ENCODE peak calls at places on chromosomes 11 and 22, in four cellular contexts. N is cardiac muscle cell, F is body of pancreas, W is spleen. B is an unnamed sample.
A peak's percentile ranks its signal among the peaks of the same experiment; 100 is the strongest.

GRCh38 chr11:77449060-77449521 is 24.8 kb downstream of the PAK1 start:
- DNase-seq in N (no peak), F (peak; percentile 24), W (no peak), B (no peak)

GRCh38 chr11:59815754-59816153 is 5.2 kb upstream of the MRPL16 start:
- DNase-seq in N (no peak), F (no peak), W (no peak), B (no peak)

GRCh38 chr11:121696177-121696863 is 243.6 kb upstream of the SORL1-AS1 start:
- DNase-seq in N (peak; percentile 9), F (peak; percentile 66), W (no peak), B (no peak)

GRCh38 chr22:33828302-33828701 is 92.0 kb downstream of the LARGE1 start:
- DNase-seq in N (no peak), F (no peak), W (no peak), B (no peak)

GRCh38 chr11:134760307-134760706 is 348.3 kb upstream of the B3GAT1 start:
- DNase-seq in N (no peak), F (no peak), W (no peak), B (no peak)

GRCh38 chr11:120748485-120748814 is 236.9 kb downstream of the GRIK4 start:
- DNase-seq in N (no peak), F (no peak), W (no peak), B (no peak)

GRCh38 chr11:35792846-35793192 is 130.2 kb downstream of the TRIM44 start:
- DNase-seq in N (no peak), F (no peak), W (no peak), B (no peak)

GRCh38 chr11:131043251-131043650 is 127.0 kb upstream of the SNX19 start:
- DNase-seq in N (no peak), F (no peak), W (no peak), B (no peak)

GRCh38 chr11:102269927-102270326 is 47.4 kb upstream of the BIRC3 start:
- DNase-seq in N (no peak), F (no peak), W (no peak), B (no peak)

GRCh38 chr11:8693555-8693954 is 11.0 kb downstream of the RPL27A start:
- DNase-seq in N (no peak), F (no peak), W (no peak), B (no peak)

GRCh38 chr11:96168623-96169022 is 174.4 kb downstream of the MAML2 start:
- DNase-seq in N (peak; percentile 96), F (peak; percentile 73), W (no peak), B (no peak)

GRCh38 chr11:12409621-12410005 is 32.2 kb downstream of the PARVA start:
- DNase-seq in N (peak; percentile 51), F (no peak), W (no peak), B (no peak)

GRCh38 chr11:10092426-10092825 is 201.6 kb downstream of the SBF2 start:
- DNase-seq in N (no peak), F (no peak), W (no peak), B (no peak)

GRCh38 chr11:131690362-131690761 is 319.9 kb downstream of the NTM start:
- DNase-seq in N (no peak), F (no peak), W (no peak), B (no peak)

GRCh38 chr11:1099519-1100355 is 25.1 kb downstream of the MUC2 start:
- DNase-seq in N (no peak), F (no peak), W (no peak), B (peak; percentile 72)

GRCh38 chr11:46672381-46672839 is 28.0 kb downstream of the ARHGAP1 start:
- DNase-seq in N (no peak), F (no peak), W (no peak), B (no peak)

GRCh38 chr11:15967966-15968365 is 388.4 kb downstream of the SOX6 start:
- DNase-seq in N (peak; percentile 82), F (no peak), W (no peak), B (no peak)

GRCh38 chr11:19735512-19735911 is 22.9 kb downstream of the NAV2 start:
- DNase-seq in N (peak; percentile 30), F (no peak), W (no peak), B (no peak)

GRCh38 chr11:109853156-109853776 is 239.9 kb upstream of the ZC3H12C start:
- DNase-seq in N (peak; percentile 90), F (no peak), W (no peak), B (no peak)

GRCh38 chr11:134071766-134072403 is 3.0 kb downstream of the JAM3 start:
- DNase-seq in N (no peak), F (no peak), W (no peak), B (no peak)

GRCh38 chr11:76763573-76764348 is 19.4 kb upstream of the TSKU start:
- DNase-seq in N (peak; percentile 95), F (no peak), W (peak; percentile 41), B (peak; percentile 43)

GRCh38 chr11:7032692-7033091 is 12.4 kb downstream of the NLRP14 start:
- DNase-seq in N (no peak), F (no peak), W (no peak), B (no peak)

GRCh38 chr22:32985899-32986772 is 72.0 kb downstream of the SYN3 start:
- DNase-seq in N (peak; percentile 89), F (peak; percentile 75), W (no peak), B (no peak)

GRCh38 chr11:103491777-103492176 is 382.6 kb downstream of the DYNC2H1 start:
- DNase-seq in N (no peak), F (no peak), W (no peak), B (no peak)

GRCh38 chr11:96827164-96827563 is 437.4 kb downstream of the JRKL start:
- DNase-seq in N (peak; percentile 72), F (no peak), W (no peak), B (no peak)

GRCh38 chr11:94809251-94809650 is 41.1 kb downstream of the AMOTL1 start:
- DNase-seq in N (no peak), F (no peak), W (no peak), B (no peak)

GRCh38 chr11:9982127-9982795 is 311.8 kb downstream of the SBF2 start:
- DNase-seq in N (peak; percentile 20), F (no peak), W (no peak), B (no peak)

GRCh38 chr11:71062199-71062598 is 190.2 kb downstream of the SHANK2 start:
- DNase-seq in N (no peak), F (no peak), W (no peak), B (peak; percentile 50)
- TF ChIP-seq CTCF in N (no peak), F (no peak), W (no peak), B (no peak)

DNA sequence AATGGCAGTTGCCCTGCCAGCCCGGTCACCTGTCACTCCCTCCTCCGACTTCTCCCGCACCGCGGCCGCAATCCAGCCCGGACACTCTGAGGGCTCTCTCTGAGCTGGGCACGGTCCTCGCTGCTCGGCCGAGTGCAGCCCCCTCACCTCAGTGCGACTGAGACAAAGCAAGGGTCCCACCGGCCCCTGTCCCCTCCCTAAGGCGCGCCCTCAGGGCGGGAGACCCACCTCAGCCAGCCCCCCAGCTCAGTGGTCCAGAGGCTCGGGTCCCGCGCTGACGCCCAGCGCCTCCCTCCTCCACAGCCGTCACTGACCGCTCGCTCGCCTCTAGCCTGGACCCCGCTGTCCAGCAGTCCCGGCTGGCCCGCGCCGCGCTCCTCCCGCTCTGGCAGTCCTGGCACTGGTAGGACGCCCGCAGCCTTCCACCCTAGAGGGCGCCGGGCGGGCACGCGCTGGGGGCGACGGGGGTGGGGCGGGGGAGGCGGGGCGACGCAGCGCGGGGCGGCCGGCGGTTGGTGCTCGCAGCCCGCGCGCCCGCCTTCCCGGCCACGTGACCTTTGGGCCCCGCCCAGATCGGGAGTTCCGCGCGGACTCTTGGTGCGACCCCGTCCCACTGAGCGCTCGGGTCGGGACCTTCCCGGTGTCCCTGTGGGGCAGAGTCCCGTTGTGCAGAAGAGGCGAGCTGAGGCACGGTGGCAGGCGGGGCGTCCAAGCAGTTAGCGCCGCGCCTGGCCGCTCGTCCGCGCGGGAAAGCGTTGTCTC is 7.9 kb upstream of the L3MBTL2 start:
- DNase-seq in N (peak; percentile 54), F (peak; percentile 78), W (peak; percentile 94), B (peak; percentile 93)
- TF ChIP-seq CTCF in N (peak; percentile 14), F (no peak), W (no peak), B (peak; percentile 55)

DNA sequence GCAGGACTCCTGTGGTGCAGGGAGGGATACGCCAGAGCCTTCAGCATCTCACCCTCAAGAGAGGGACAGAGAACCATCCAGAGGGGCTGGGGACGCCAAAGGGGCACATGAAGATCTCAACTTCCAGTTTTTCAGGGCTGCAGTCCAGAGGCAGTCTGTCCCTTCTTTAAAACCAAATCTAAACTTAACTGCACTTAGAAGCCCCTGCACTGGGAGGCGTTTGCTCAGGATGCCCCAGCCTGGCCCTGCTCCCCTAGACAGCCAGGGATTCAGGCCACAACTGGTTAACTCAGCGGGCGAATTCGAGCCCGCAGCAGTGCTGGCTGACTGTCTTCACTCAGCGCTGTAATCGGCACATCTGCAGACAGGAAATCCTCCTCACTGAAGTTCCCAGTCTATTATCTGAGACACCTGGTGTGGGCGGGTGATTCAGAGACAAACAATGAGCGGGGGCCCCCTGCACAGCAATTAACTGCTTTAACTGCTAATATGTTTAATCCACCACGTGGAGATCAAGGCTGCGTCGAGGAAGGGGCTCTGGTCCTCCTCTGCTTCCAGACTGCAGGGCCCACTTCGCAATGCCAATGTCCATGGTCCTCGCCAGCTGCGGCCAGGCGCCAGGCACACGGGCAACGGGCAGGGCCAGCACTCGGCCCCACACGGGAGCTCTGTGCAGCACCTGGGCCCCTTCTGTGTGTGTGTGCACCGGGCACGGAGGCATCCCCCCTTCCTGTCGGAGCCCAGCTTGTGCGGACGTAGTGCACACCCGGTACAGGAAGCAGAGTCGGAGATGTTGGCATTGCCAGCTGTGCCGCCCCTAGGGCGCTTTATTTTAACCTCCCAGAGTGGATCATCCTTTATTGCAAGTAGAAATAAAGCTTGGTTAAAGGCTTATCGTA is 36.9 kb upstream of the GNB1L start:
- DNase-seq in N (peak; percentile 79), F (peak; percentile 25), W (peak; percentile 89), B (no peak)
- TF ChIP-seq CTCF in N (no peak), F (no peak), W (no peak), B (peak; percentile 18)

GRCh38 chr22:22060200-22061084 is 77.9 kb upstream of the TOP3B start:
- DNase-seq in N (peak; percentile 53), F (peak; percentile 47), W (peak; percentile 95), B (no peak)

GRCh38 chr22:22062306-22062793 is 79.8 kb upstream of the TOP3B start:
- DNase-seq in N (no peak), F (no peak), W (no peak), B (no peak)

GRCh38 chr22:22059476-22060002 is 77.0 kb upstream of the TOP3B start:
- DNase-seq in N (no peak), F (no peak), W (no peak), B (no peak)

GRCh38 chr22:22058649-22059475 is 76.3 kb upstream of the TOP3B start:
- DNase-seq in N (no peak), F (no peak), W (no peak), B (no peak)

DNA sequence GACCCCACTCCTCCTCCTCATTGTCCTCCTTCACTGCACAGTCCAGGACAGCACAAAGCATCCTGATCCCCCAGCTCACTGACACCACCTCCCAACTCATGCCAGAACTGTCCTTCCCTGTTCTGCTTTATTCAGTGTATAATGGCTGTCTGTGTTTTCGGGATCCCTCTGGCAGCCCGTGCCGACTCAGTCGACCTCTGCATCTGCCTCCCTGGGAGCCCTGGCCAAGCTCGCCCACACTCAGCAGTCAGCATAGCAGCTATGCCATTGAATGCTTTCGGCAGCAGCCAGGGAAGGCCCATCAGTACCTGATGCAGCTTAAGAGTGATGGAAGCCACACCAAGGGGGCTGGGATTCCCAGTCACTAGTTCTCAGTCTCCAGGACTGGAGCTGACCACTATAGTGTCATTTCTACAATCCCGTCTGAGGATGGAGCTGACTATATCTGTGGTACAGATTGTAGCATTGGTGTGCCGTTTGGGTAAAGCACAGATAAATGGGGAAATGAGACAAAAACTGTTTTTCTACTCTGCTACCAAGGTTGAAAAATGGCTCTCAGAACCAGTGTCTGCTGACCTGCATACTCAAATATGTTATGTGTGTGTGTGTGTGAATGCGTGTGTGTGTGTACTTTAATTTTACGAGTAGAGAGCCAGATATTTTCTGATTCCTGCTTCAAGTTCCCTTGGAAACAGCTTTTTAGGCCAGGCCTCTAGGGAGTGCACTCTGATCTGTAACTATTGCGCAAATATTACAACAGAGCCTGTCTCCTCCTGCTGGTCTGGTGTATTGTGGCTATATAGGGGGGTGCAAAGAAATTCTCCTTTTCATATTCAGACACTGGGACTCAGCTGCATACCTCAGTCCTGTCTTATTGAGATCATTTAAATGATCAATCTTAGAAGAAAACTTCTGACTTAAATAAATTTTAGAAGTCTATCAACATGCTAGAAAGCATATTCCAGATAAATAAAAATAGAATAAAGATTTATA is 78.8 kb upstream of the TOP3B start:
- DNase-seq in N (peak; percentile 93), F (peak; percentile 67), W (no peak), B (no peak)
- TF ChIP-seq CTCF in N (peak; percentile 51), F (no peak), W (no peak), B (peak; percentile 54)

B was measured in chondrocyte.